ENCODE peak calls at places on chromosomes 2 and 18, in ten cellular contexts. One of them, this sample, is unnamed.
A peak's percentile ranks its signal among the peaks of the same experiment; 100 is the strongest.

GRCh38 chr2:180161415-180161814 is 154.3 kb upstream of the CWC22 start:
- DNase-seq in NCI-H460: no peak
- DNase-seq in NCI-H1417: no peak
- DNase-seq in activated CD8-positive, alpha-beta memory T cell treated with anti-CD3 and anti-CD28 coated beads for 48 hours: no peak
- DNase-seq in left lung: no peak
- DNase-seq in germinal center: no peak
- DNase-seq in T-cell: no peak
- DNase-seq in IMR-90: no peak
- DNase-seq in ACHN: no peak
- DNase-seq in M059J: no peak
- DNase-seq in this sample: no peak

GRCh38 chr2:10325278-10326145 is 22.8 kb downstream of the HPCAL1 start:
- DNase-seq in NCI-H460: no peak
- DNase-seq in NCI-H1417: peak; percentile 51
- DNase-seq in activated CD8-positive, alpha-beta memory T cell treated with anti-CD3 and anti-CD28 coated beads for 48 hours: no peak
- DNase-seq in left lung: peak; percentile 53
- DNase-seq in germinal center: no peak
- DNase-seq in T-cell: no peak
- DNase-seq in IMR-90: no peak
- DNase-seq in ACHN: peak; percentile 22
- DNase-seq in M059J: no peak
- DNase-seq in this sample: peak; percentile 46

GRCh38 chr2:3959372-3959771 is 256.0 kb downstream of the DCDC2C start:
- DNase-seq in NCI-H460: peak; percentile 30
- DNase-seq in NCI-H1417: peak; percentile 70
- DNase-seq in activated CD8-positive, alpha-beta memory T cell treated with anti-CD3 and anti-CD28 coated beads for 48 hours: no peak
- DNase-seq in left lung: no peak
- DNase-seq in germinal center: peak; percentile 28
- DNase-seq in T-cell: no peak
- DNase-seq in IMR-90: peak; percentile 14
- DNase-seq in ACHN: peak; percentile 35
- DNase-seq in M059J: peak; percentile 5
- DNase-seq in this sample: no peak

GRCh38 chr2:170201734-170202393 is 23.9 kb downstream of the MYO3B start:
- DNase-seq in NCI-H460: no peak
- DNase-seq in NCI-H1417: no peak
- DNase-seq in activated CD8-positive, alpha-beta memory T cell treated with anti-CD3 and anti-CD28 coated beads for 48 hours: no peak
- DNase-seq in left lung: no peak
- DNase-seq in germinal center: no peak
- DNase-seq in T-cell: no peak
- DNase-seq in IMR-90: no peak
- DNase-seq in ACHN: no peak
- DNase-seq in M059J: no peak
- DNase-seq in this sample: no peak

GRCh38 chr2:85430780-85431601 is 12.5 kb downstream of the SH2D6 start:
- DNase-seq in NCI-H460: no peak
- DNase-seq in NCI-H1417: peak; percentile 53
- DNase-seq in activated CD8-positive, alpha-beta memory T cell treated with anti-CD3 and anti-CD28 coated beads for 48 hours: no peak
- DNase-seq in left lung: no peak
- DNase-seq in germinal center: no peak
- DNase-seq in T-cell: no peak
- DNase-seq in IMR-90: no peak
- DNase-seq in ACHN: no peak
- DNase-seq in M059J: no peak
- DNase-seq in this sample: peak; percentile 42

GRCh38 chr2:216950547-216950946 is 90.7 kb upstream of the TNP1 start:
- DNase-seq in NCI-H460: no peak
- DNase-seq in NCI-H1417: no peak
- DNase-seq in activated CD8-positive, alpha-beta memory T cell treated with anti-CD3 and anti-CD28 coated beads for 48 hours: no peak
- DNase-seq in left lung: no peak
- DNase-seq in germinal center: no peak
- DNase-seq in T-cell: no peak
- DNase-seq in IMR-90: no peak
- DNase-seq in ACHN: no peak
- DNase-seq in M059J: peak; percentile 15
- DNase-seq in this sample: no peak

GRCh38 chr2:147091448-147091847 is 753.4 kb upstream of the ACVR2A start:
- DNase-seq in NCI-H460: no peak
- DNase-seq in NCI-H1417: no peak
- DNase-seq in activated CD8-positive, alpha-beta memory T cell treated with anti-CD3 and anti-CD28 coated beads for 48 hours: no peak
- DNase-seq in left lung: no peak
- DNase-seq in germinal center: no peak
- DNase-seq in T-cell: no peak
- DNase-seq in IMR-90: no peak
- DNase-seq in ACHN: no peak
- DNase-seq in M059J: no peak
- DNase-seq in this sample: no peak

GRCh38 chr18:8856187-8856586 is 150.8 kb downstream of the MTCL1 start:
- DNase-seq in NCI-H460: no peak
- DNase-seq in NCI-H1417: no peak
- DNase-seq in activated CD8-positive, alpha-beta memory T cell treated with anti-CD3 and anti-CD28 coated beads for 48 hours: no peak
- DNase-seq in left lung: no peak
- DNase-seq in germinal center: no peak
- DNase-seq in T-cell: no peak
- DNase-seq in IMR-90: no peak
- DNase-seq in ACHN: no peak
- DNase-seq in M059J: no peak
- DNase-seq in this sample: no peak

GRCh38 chr2:30652271-30652910 is 154.9 kb downstream of the CAPN13 start:
- DNase-seq in NCI-H460: no peak
- DNase-seq in NCI-H1417: no peak
- DNase-seq in activated CD8-positive, alpha-beta memory T cell treated with anti-CD3 and anti-CD28 coated beads for 48 hours: no peak
- DNase-seq in left lung: no peak
- DNase-seq in germinal center: no peak
- DNase-seq in T-cell: no peak
- DNase-seq in IMR-90: peak; percentile 47
- DNase-seq in ACHN: no peak
- DNase-seq in M059J: peak; percentile 42
- DNase-seq in this sample: no peak

GRCh38 chr2:170425291-170425751 is 247.4 kb downstream of the MYO3B start:
- DNase-seq in NCI-H460: no peak
- DNase-seq in NCI-H1417: no peak
- DNase-seq in activated CD8-positive, alpha-beta memory T cell treated with anti-CD3 and anti-CD28 coated beads for 48 hours: no peak
- DNase-seq in left lung: no peak
- DNase-seq in germinal center: no peak
- DNase-seq in T-cell: no peak
- DNase-seq in IMR-90: peak; percentile 36
- DNase-seq in ACHN: no peak
- DNase-seq in M059J: peak; percentile 36
- DNase-seq in this sample: no peak

GRCh38 chr2:108139521-108139920 is 100.2 kb upstream of the SULT1C3 start:
- DNase-seq in NCI-H460: peak; percentile 30
- DNase-seq in NCI-H1417: no peak
- DNase-seq in activated CD8-positive, alpha-beta memory T cell treated with anti-CD3 and anti-CD28 coated beads for 48 hours: no peak
- DNase-seq in left lung: no peak
- DNase-seq in germinal center: no peak
- DNase-seq in T-cell: no peak
- DNase-seq in IMR-90: peak; percentile 13
- DNase-seq in ACHN: peak; percentile 43
- DNase-seq in M059J: peak; percentile 37
- DNase-seq in this sample: no peak

GRCh38 chr2:139293992-139294548 is 513.9 kb upstream of the NXPH2 start:
- DNase-seq in NCI-H460: peak; percentile 5
- DNase-seq in NCI-H1417: no peak
- DNase-seq in activated CD8-positive, alpha-beta memory T cell treated with anti-CD3 and anti-CD28 coated beads for 48 hours: no peak
- DNase-seq in left lung: no peak
- DNase-seq in germinal center: no peak
- DNase-seq in T-cell: no peak
- DNase-seq in IMR-90: no peak
- DNase-seq in ACHN: peak; percentile 26
- DNase-seq in M059J: no peak
- DNase-seq in this sample: no peak

GRCh38 chr2:20536619-20537422 is 89.9 kb downstream of the RHOB start:
- DNase-seq in NCI-H460: no peak
- DNase-seq in NCI-H1417: no peak
- DNase-seq in activated CD8-positive, alpha-beta memory T cell treated with anti-CD3 and anti-CD28 coated beads for 48 hours: no peak
- DNase-seq in left lung: no peak
- DNase-seq in germinal center: no peak
- DNase-seq in T-cell: no peak
- DNase-seq in IMR-90: no peak
- DNase-seq in ACHN: no peak
- DNase-seq in M059J: no peak
- DNase-seq in this sample: no peak

GRCh38 chr2:96404446-96405373 is 69.1 kb downstream of the NCAPH start:
- DNase-seq in NCI-H460: no peak
- DNase-seq in NCI-H1417: peak; percentile 70
- DNase-seq in activated CD8-positive, alpha-beta memory T cell treated with anti-CD3 and anti-CD28 coated beads for 48 hours: no peak
- DNase-seq in left lung: no peak
- DNase-seq in germinal center: no peak
- DNase-seq in T-cell: no peak
- DNase-seq in IMR-90: no peak
- DNase-seq in ACHN: peak; percentile 39
- DNase-seq in M059J: peak; percentile 26
- DNase-seq in this sample: peak; percentile 67

GRCh38 chr2:173884403-173884802 is 80.8 kb downstream of the SP3 start:
- DNase-seq in NCI-H460: peak; percentile 39
- DNase-seq in NCI-H1417: no peak
- DNase-seq in activated CD8-positive, alpha-beta memory T cell treated with anti-CD3 and anti-CD28 coated beads for 48 hours: no peak
- DNase-seq in left lung: no peak
- DNase-seq in germinal center: no peak
- DNase-seq in T-cell: peak; percentile 21
- DNase-seq in IMR-90: peak; percentile 32
- DNase-seq in ACHN: peak; percentile 57
- DNase-seq in M059J: peak; percentile 56
- DNase-seq in this sample: peak; percentile 70

GRCh38 chr18:70181725-70182124 is 23.8 kb downstream of the RTTN start:
- DNase-seq in NCI-H460: no peak
- DNase-seq in NCI-H1417: no peak
- DNase-seq in activated CD8-positive, alpha-beta memory T cell treated with anti-CD3 and anti-CD28 coated beads for 48 hours: no peak
- DNase-seq in left lung: no peak
- DNase-seq in germinal center: no peak
- DNase-seq in T-cell: no peak
- DNase-seq in IMR-90: no peak
- DNase-seq in ACHN: no peak
- DNase-seq in M059J: no peak
- DNase-seq in this sample: no peak

GRCh38 chr2:41621578-41621977 is 426.2 kb upstream of the PKDCC start:
- DNase-seq in NCI-H460: no peak
- DNase-seq in NCI-H1417: peak; percentile 47
- DNase-seq in activated CD8-positive, alpha-beta memory T cell treated with anti-CD3 and anti-CD28 coated beads for 48 hours: no peak
- DNase-seq in left lung: no peak
- DNase-seq in germinal center: no peak
- DNase-seq in T-cell: no peak
- DNase-seq in IMR-90: no peak
- DNase-seq in ACHN: no peak
- DNase-seq in M059J: no peak
- DNase-seq in this sample: no peak

GRCh38 chr2:120238728-120239487 is 13.7 kb upstream of the RALB start:
- DNase-seq in NCI-H460: no peak
- DNase-seq in NCI-H1417: no peak
- DNase-seq in activated CD8-positive, alpha-beta memory T cell treated with anti-CD3 and anti-CD28 coated beads for 48 hours: no peak
- DNase-seq in left lung: no peak
- DNase-seq in germinal center: no peak
- DNase-seq in T-cell: no peak
- DNase-seq in IMR-90: peak; percentile 83
- DNase-seq in ACHN: peak; percentile 95
- DNase-seq in M059J: peak; percentile 95
- DNase-seq in this sample: no peak

GRCh38 chr2:85071096-85071495 is 62.1 kb upstream of the TCF7L1 start:
- DNase-seq in NCI-H460: no peak
- DNase-seq in NCI-H1417: no peak
- DNase-seq in activated CD8-positive, alpha-beta memory T cell treated with anti-CD3 and anti-CD28 coated beads for 48 hours: no peak
- DNase-seq in left lung: no peak
- DNase-seq in germinal center: no peak
- DNase-seq in T-cell: no peak
- DNase-seq in IMR-90: peak; percentile 29
- DNase-seq in ACHN: no peak
- DNase-seq in M059J: peak; percentile 25
- DNase-seq in this sample: no peak

GRCh38 chr2:11128258-11128951 is 26.9 kb upstream of the SLC66A3 start:
- DNase-seq in NCI-H460: no peak
- DNase-seq in NCI-H1417: no peak
- DNase-seq in activated CD8-positive, alpha-beta memory T cell treated with anti-CD3 and anti-CD28 coated beads for 48 hours: no peak
- DNase-seq in left lung: no peak
- DNase-seq in germinal center: no peak
- DNase-seq in T-cell: no peak
- DNase-seq in IMR-90: peak; percentile 76
- DNase-seq in ACHN: peak; percentile 35
- DNase-seq in M059J: peak; percentile 70
- DNase-seq in this sample: no peak

GRCh38 chr2:208466920-208467298 is 60.3 kb downstream of the PTH2R start:
- DNase-seq in NCI-H460: no peak
- DNase-seq in NCI-H1417: no peak
- DNase-seq in activated CD8-positive, alpha-beta memory T cell treated with anti-CD3 and anti-CD28 coated beads for 48 hours: no peak
- DNase-seq in left lung: no peak
- DNase-seq in germinal center: no peak
- DNase-seq in T-cell: no peak
- DNase-seq in IMR-90: no peak
- DNase-seq in ACHN: no peak
- DNase-seq in M059J: no peak
- DNase-seq in this sample: no peak

GRCh38 chr18:60372598-60372997 is at the start of gene MC4R:
- DNase-seq in NCI-H460: peak; percentile 40
- DNase-seq in NCI-H1417: peak; percentile 91
- DNase-seq in activated CD8-positive, alpha-beta memory T cell treated with anti-CD3 and anti-CD28 coated beads for 48 hours: no peak
- DNase-seq in left lung: no peak
- DNase-seq in germinal center: no peak
- DNase-seq in T-cell: no peak
- DNase-seq in IMR-90: peak; percentile 82
- DNase-seq in ACHN: peak; percentile 34
- DNase-seq in M059J: peak; percentile 59
- DNase-seq in this sample: no peak

GRCh38 chr18:23363865-23364570 is 89.1 kb upstream of the RIOK3 start:
- DNase-seq in NCI-H460: no peak
- DNase-seq in NCI-H1417: no peak
- DNase-seq in activated CD8-positive, alpha-beta memory T cell treated with anti-CD3 and anti-CD28 coated beads for 48 hours: no peak
- DNase-seq in left lung: no peak
- DNase-seq in germinal center: no peak
- DNase-seq in T-cell: no peak
- DNase-seq in IMR-90: no peak
- DNase-seq in ACHN: no peak
- DNase-seq in M059J: no peak
- DNase-seq in this sample: no peak